ENCODE peak calls at places on chromosomes 6 and 20, in seven cellular contexts. One of them, this sample, is unnamed. For H3K27me3 and H3K4me1, the result is how much of the 10 kb centered on the place peaks cover.

GRCh38 chr6:53573299-53573698 is 28.4 kb upstream of the GCLC start:
- DNase-seq in uterus: no peak
- DNase-seq in lung: no peak
- DNase-seq in GM23248: no peak
- DNase-seq in CD8-positive, alpha-beta T cell: no peak
- DNase-seq in PC-3: no peak
- DNase-seq in right lobe of liver: no peak
- DNase-seq in this sample: no peak

GRCh38 chr20:50478162-50479036 is 31.8 kb upstream of the PTPN1 start:
- DNase-seq in uterus: peak
- DNase-seq in lung: peak
- DNase-seq in GM23248: peak
- DNase-seq in CD8-positive, alpha-beta T cell: peak
- DNase-seq in PC-3: peak
- DNase-seq in right lobe of liver: peak
- DNase-seq in this sample: no peak

GRCh38 chr6:107712523-107713213 is 111.4 kb downstream of the SCML4 start:
- DNase-seq in uterus: no peak
- DNase-seq in lung: no peak
- DNase-seq in GM23248: peak
- DNase-seq in CD8-positive, alpha-beta T cell: no peak
- DNase-seq in PC-3: no peak
- DNase-seq in right lobe of liver: no peak
- DNase-seq in this sample: peak

GRCh38 chr20:11060423-11061205 is 386.8 kb upstream of the JAG1 start:
- DNase-seq in uterus: no peak
- DNase-seq in lung: no peak
- DNase-seq in GM23248: no peak
- DNase-seq in CD8-positive, alpha-beta T cell: no peak
- DNase-seq in PC-3: no peak
- DNase-seq in right lobe of liver: no peak
- DNase-seq in this sample: no peak

GRCh38 chr20:62134735-62135231 is 8.4 kb downstream of the PSMA7 start:
- DNase-seq in uterus: peak
- DNase-seq in lung: peak
- DNase-seq in GM23248: peak
- DNase-seq in CD8-positive, alpha-beta T cell: no peak
- DNase-seq in PC-3: no peak
- DNase-seq in right lobe of liver: peak
- DNase-seq in this sample: no peak

GRCh38 chr6:156639023-156639728 is 138.0 kb upstream of the ARID1B start:
- DNase-seq in uterus: no peak
- DNase-seq in lung: no peak
- DNase-seq in GM23248: no peak
- DNase-seq in CD8-positive, alpha-beta T cell: no peak
- DNase-seq in PC-3: no peak
- DNase-seq in right lobe of liver: no peak
- DNase-seq in this sample: no peak

GRCh38 chr6:166417285-166417691 is 34.5 kb upstream of the MPC1 start:
- DNase-seq in uterus: no peak
- DNase-seq in lung: no peak
- DNase-seq in GM23248: no peak
- DNase-seq in CD8-positive, alpha-beta T cell: peak
- DNase-seq in PC-3: no peak
- DNase-seq in right lobe of liver: no peak
- DNase-seq in this sample: no peak

GRCh38 chr6:114404339-114404955 is 61.6 kb upstream of the HS3ST5 start:
- DNase-seq in uterus: no peak
- DNase-seq in lung: no peak
- DNase-seq in GM23248: no peak
- DNase-seq in CD8-positive, alpha-beta T cell: no peak
- DNase-seq in PC-3: no peak
- DNase-seq in right lobe of liver: no peak
- DNase-seq in this sample: no peak

GRCh38 chr6:118677193-118677592 is 25.8 kb upstream of the CEP85L start:
- DNase-seq in uterus: no peak
- DNase-seq in lung: no peak
- DNase-seq in GM23248: no peak
- DNase-seq in CD8-positive, alpha-beta T cell: no peak
- DNase-seq in PC-3: no peak
- DNase-seq in right lobe of liver: no peak
- DNase-seq in this sample: no peak

GRCh38 chr6:170233304-170234205 is 57.3 kb downstream of the DLL1 start:
- DNase-seq in uterus: no peak
- DNase-seq in lung: no peak
- DNase-seq in GM23248: no peak
- DNase-seq in CD8-positive, alpha-beta T cell: no peak
- DNase-seq in PC-3: no peak
- DNase-seq in right lobe of liver: peak
- DNase-seq in this sample: no peak

GRCh38 chr6:63636516-63636968 is 940 bp downstream of the PHF3 start:
- DNase-seq in uterus: peak
- DNase-seq in lung: peak
- DNase-seq in GM23248: peak
- DNase-seq in CD8-positive, alpha-beta T cell: peak
- DNase-seq in PC-3: peak
- DNase-seq in right lobe of liver: peak
- DNase-seq in this sample: peak

GRCh38 chr6:16468991-16469615 is 230.7 kb downstream of the GMPR start:
- DNase-seq in uterus: no peak
- DNase-seq in lung: no peak
- DNase-seq in GM23248: no peak
- DNase-seq in CD8-positive, alpha-beta T cell: no peak
- DNase-seq in PC-3: no peak
- DNase-seq in right lobe of liver: no peak
- DNase-seq in this sample: no peak

GRCh38 chr6:8499540-8499939 is 64.2 kb upstream of the SLC35B3 start:
- DNase-seq in uterus: no peak
- DNase-seq in lung: no peak
- DNase-seq in GM23248: peak
- DNase-seq in CD8-positive, alpha-beta T cell: no peak
- DNase-seq in PC-3: peak
- DNase-seq in right lobe of liver: no peak
- DNase-seq in this sample: peak

GRCh38 chr6:10375391-10375969 is 39.4 kb downstream of the TFAP2A start:
- DNase-seq in uterus: no peak
- DNase-seq in lung: no peak
- DNase-seq in GM23248: no peak
- DNase-seq in CD8-positive, alpha-beta T cell: no peak
- DNase-seq in PC-3: no peak
- DNase-seq in right lobe of liver: no peak
- DNase-seq in this sample: no peak

GRCh38 chr6:41424370-41425058 is 89.1 kb downstream of the NCR2 start:
- DNase-seq in uterus: peak
- DNase-seq in lung: peak
- DNase-seq in GM23248: peak
- DNase-seq in CD8-positive, alpha-beta T cell: peak
- DNase-seq in PC-3: peak
- DNase-seq in right lobe of liver: peak
- DNase-seq in this sample: peak

GRCh38 chr6:169723991-169724553 is at the start of gene PHF10:
- DNase-seq in uterus: no peak
- DNase-seq in lung: no peak
- DNase-seq in GM23248: peak
- DNase-seq in CD8-positive, alpha-beta T cell: peak
- DNase-seq in PC-3: no peak
- DNase-seq in right lobe of liver: peak
- DNase-seq in this sample: no peak

GRCh38 chr6:35024601-35025054 is 116.5 kb downstream of the TCP11 start:
- DNase-seq in uterus: no peak
- DNase-seq in lung: peak
- DNase-seq in GM23248: peak
- DNase-seq in CD8-positive, alpha-beta T cell: no peak
- DNase-seq in PC-3: peak
- DNase-seq in right lobe of liver: no peak
- DNase-seq in this sample: peak

GRCh38 chr6:66849843-66850242 is 1142.8 kb upstream of the EYS start:
- DNase-seq in uterus: no peak
- DNase-seq in lung: no peak
- DNase-seq in GM23248: no peak
- DNase-seq in CD8-positive, alpha-beta T cell: no peak
- DNase-seq in PC-3: peak
- DNase-seq in right lobe of liver: no peak
- DNase-seq in this sample: peak

GRCh38 chr20:818001-818664 is 15.4 kb upstream of the FAM110A start:
- DNase-seq in uterus: no peak
- DNase-seq in lung: no peak
- DNase-seq in GM23248: peak
- DNase-seq in CD8-positive, alpha-beta T cell: no peak
- DNase-seq in PC-3: peak
- DNase-seq in right lobe of liver: no peak
- DNase-seq in this sample: no peak

DNA sequence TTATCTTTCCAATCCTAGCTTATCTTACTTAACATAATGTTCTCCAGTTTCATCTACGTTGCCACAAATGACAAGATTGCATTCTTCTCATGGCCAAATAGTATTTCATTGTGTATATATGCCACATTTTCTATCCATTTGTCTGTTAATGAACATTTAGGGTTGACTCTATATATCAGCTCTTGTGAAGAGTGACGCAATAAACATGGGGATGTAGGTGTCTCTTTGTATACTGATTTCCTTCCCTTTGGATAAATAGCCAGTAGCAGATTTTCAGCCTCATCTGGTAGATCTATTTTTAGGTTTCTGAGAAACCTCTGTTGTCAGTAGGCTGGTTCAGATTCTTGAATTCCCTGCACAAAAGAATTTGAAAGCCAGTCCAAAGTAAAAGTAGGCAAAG is 14.2 kb upstream of the SLC17A2 start:
- DNase-seq in uterus: no peak
- DNase-seq in lung: no peak
- DNase-seq in GM23248: no peak
- DNase-seq in CD8-positive, alpha-beta T cell: no peak
- DNase-seq in PC-3: no peak
- DNase-seq in right lobe of liver: no peak
- DNase-seq in this sample: no peak
- H3K27ac ChIP-seq in uterus: no peak
- H3K27ac ChIP-seq in lung: no peak
- H3K27ac ChIP-seq in GM23248: no peak
- H3K27ac ChIP-seq in CD8-positive, alpha-beta T cell: no peak
- H3K27ac ChIP-seq in PC-3: no peak
- H3K27ac ChIP-seq in right lobe of liver: no peak
- H3K27ac ChIP-seq in this sample: no peak

GRCh38 chr6:27667651-27668441 is 194.9 kb upstream of the ZNF184 start:
- DNase-seq in uterus: no peak
- DNase-seq in lung: no peak
- DNase-seq in GM23248: peak
- DNase-seq in CD8-positive, alpha-beta T cell: no peak
- DNase-seq in PC-3: no peak
- DNase-seq in right lobe of liver: no peak
- DNase-seq in this sample: no peak
- H3K27me3 ChIP-seq in uterus: half or more
- H3K27me3 ChIP-seq in lung: under half
- H3K27me3 ChIP-seq in GM23248: under half
- H3K27me3 ChIP-seq in CD8-positive, alpha-beta T cell: half or more
- H3K27me3 ChIP-seq in PC-3: under half
- H3K27me3 ChIP-seq in right lobe of liver: under half
- H3K27me3 ChIP-seq in this sample: under half

GRCh38 chr6:36914227-36914794 is 28.6 kb downstream of the C6orf89 start:
- DNase-seq in uterus: no peak
- DNase-seq in lung: peak
- DNase-seq in GM23248: peak
- DNase-seq in CD8-positive, alpha-beta T cell: no peak
- DNase-seq in PC-3: peak
- DNase-seq in right lobe of liver: no peak
- DNase-seq in this sample: peak

GRCh38 chr6:36915599-36915998 is 29.8 kb downstream of the C6orf89 start:
- DNase-seq in uterus: no peak
- DNase-seq in lung: no peak
- DNase-seq in GM23248: no peak
- DNase-seq in CD8-positive, alpha-beta T cell: no peak
- DNase-seq in PC-3: no peak
- DNase-seq in right lobe of liver: no peak
- DNase-seq in this sample: no peak

GRCh38 chr6:36913082-36913481 is 27.3 kb downstream of the C6orf89 start:
- DNase-seq in uterus: no peak
- DNase-seq in lung: no peak
- DNase-seq in GM23248: no peak
- DNase-seq in CD8-positive, alpha-beta T cell: no peak
- DNase-seq in PC-3: no peak
- DNase-seq in right lobe of liver: no peak
- DNase-seq in this sample: no peak

GRCh38 chr6:36911946-36912555 is 26.3 kb downstream of the C6orf89 start:
- DNase-seq in uterus: no peak
- DNase-seq in lung: no peak
- DNase-seq in GM23248: no peak
- DNase-seq in CD8-positive, alpha-beta T cell: no peak
- DNase-seq in PC-3: no peak
- DNase-seq in right lobe of liver: no peak
- DNase-seq in this sample: no peak

DNA sequence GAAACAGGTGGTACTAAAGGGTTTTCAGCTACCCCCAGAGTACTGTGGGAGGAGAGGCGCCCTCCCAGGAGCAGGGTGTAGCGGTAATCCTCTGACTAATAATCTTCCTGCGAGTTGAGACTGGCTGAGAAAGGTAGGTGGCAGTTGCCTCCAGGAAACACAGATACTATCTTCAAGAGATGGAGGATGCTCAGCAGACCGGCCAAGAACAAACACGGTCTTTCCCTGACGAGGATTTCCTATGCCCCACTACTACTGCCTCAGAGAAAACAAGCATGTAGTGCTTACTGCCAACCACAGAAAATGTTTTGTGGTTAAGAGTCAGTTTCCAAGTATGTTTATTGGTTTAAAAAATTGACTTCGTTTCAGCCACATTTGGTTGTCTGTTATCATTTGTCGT is 26.8 kb downstream of the C6orf89 start:
- DNase-seq in uterus: no peak
- DNase-seq in lung: no peak
- DNase-seq in GM23248: peak
- DNase-seq in CD8-positive, alpha-beta T cell: peak
- DNase-seq in PC-3: peak
- DNase-seq in right lobe of liver: no peak
- DNase-seq in this sample: peak
- H3K4me1 ChIP-seq in uterus: under half
- H3K4me1 ChIP-seq in lung: under half
- H3K4me1 ChIP-seq in GM23248: under half
- H3K4me1 ChIP-seq in CD8-positive, alpha-beta T cell: under half
- H3K4me1 ChIP-seq in PC-3: half or more
- H3K4me1 ChIP-seq in right lobe of liver: under half
- H3K4me1 ChIP-seq in this sample: under half

DNA sequence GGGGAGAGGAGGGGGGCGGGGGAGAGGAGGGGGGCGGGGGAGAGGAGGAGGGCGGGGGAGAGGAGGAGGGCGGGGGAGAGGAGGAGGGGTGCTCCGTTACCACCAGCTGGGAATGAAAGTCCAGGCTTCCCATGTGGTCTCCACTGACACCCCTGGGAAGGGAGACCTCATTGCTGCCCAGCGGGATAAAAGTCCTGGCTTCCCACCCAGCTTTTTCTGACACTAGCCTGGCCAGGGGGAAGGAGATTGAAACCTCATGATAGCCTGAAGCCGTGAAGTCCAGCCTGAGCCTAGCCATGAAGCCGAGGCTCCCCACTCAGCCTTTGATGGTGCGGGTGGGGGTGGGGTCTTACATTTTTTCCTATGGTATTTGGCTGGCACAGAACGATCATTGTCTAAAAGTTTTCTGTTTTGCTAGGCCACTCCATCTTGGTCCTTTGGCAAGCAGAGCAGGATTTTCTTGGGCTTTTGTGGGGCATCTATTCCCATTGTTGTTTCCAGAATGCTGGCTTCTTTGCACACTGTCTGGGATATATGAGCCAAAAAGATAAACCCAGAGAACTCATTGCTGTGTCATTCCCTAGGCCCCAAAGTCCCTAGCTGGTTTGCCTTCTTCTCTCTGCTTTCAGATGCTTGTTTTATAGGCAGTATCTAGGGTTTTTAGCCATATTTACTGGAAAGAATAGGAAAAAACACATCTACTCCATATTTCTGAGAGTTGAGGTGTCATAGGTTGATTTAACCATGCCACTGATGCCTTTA is 67.9 kb upstream of the RNF24 start:
- DNase-seq in uterus: no peak
- DNase-seq in lung: no peak
- DNase-seq in GM23248: no peak
- DNase-seq in CD8-positive, alpha-beta T cell: no peak
- DNase-seq in PC-3: no peak
- DNase-seq in right lobe of liver: no peak
- DNase-seq in this sample: no peak
- H3K27ac ChIP-seq in uterus: no peak
- H3K27ac ChIP-seq in lung: peak
- H3K27ac ChIP-seq in GM23248: no peak
- H3K27ac ChIP-seq in CD8-positive, alpha-beta T cell: no peak
- H3K27ac ChIP-seq in PC-3: no peak
- H3K27ac ChIP-seq in right lobe of liver: no peak
- H3K27ac ChIP-seq in this sample: no peak